ENCODE peak calls at places on chromosomes 11 and 22, in nine cellular contexts. T is fibroblast of mammary gland; W is choroid plexus epithelial cell; M is GM04504; L is NCI-H2081; U is activated CD4-positive, alpha-beta T cell treated with anti-CD3 and anti-CD28 coated beads for 48 hours; C is GM20000; F is pancreas; Z is CD8-positive, alpha-beta T cell. B is an unnamed sample.

GRCh38 chr22:38755911-38756532 is at the start of gene SUN2:
- DNase-seq in W (peak; percentile 82), L (peak; percentile 76), U (peak; percentile 95), C (peak; percentile 100), M (peak; percentile 63), Z (peak; percentile 93), T (peak; percentile 74), F (peak; percentile 92), B (no peak)

GRCh38 chr22:30566125-30566524 is 8.3 kb downstream of the GAL3ST1 start:
- DNase-seq in C (no peak), U (no peak), W (no peak), M (no peak), L (no peak), Z (no peak), F (no peak), T (no peak), B (no peak)

GRCh38 chr11:77842451-77843121 is 21.6 kb downstream of the AAMDC start:
- DNase-seq in Z (no peak), L (no peak), M (no peak), U (no peak), F (no peak), C (no peak), T (peak; percentile 8), W (peak; percentile 60), B (no peak)

GRCh38 chr11:114050258-114050927 is 9.1 kb upstream of the ZBTB16 start:
- DNase-seq in C (no peak), Z (no peak), L (peak; percentile 23), F (no peak), T (no peak), W (no peak), M (no peak), U (no peak), B (no peak)

GRCh38 chr11:11981364-11981763 is 27.1 kb downstream of the DKK3 start:
- DNase-seq in M (no peak), Z (no peak), L (no peak), C (no peak), T (no peak), U (no peak), F (no peak), W (no peak), B (no peak)

GRCh38 chr22:33919591-33920501 is at the start of gene LARGE1:
- DNase-seq in F (peak; percentile 56), U (peak; percentile 26), Z (no peak), C (peak; percentile 43), T (no peak), M (no peak), W (peak; percentile 27), L (no peak), B (no peak)

GRCh38 chr22:29393019-29393608 is 4.7 kb upstream of the AP1B1 start:
- DNase-seq in T (no peak), F (no peak), W (no peak), M (no peak), C (no peak), L (no peak), U (no peak), Z (no peak), B (no peak)

GRCh38 chr22:40425082-40425481 is 54.7 kb downstream of the SGSM3 start:
- DNase-seq in Z (no peak), F (no peak), W (no peak), C (no peak), T (no peak), L (no peak), M (no peak), U (no peak), B (no peak)

GRCh38 chr11:61542024-61542461 is 33.5 kb downstream of the LRRC10B start:
- DNase-seq in F (no peak), L (peak; percentile 20), M (no peak), W (peak; percentile 22), C (peak; percentile 23), U (no peak), T (no peak), Z (no peak), B (no peak)

GRCh38 chr22:19287076-19287724 is 4.3 kb downstream of the CLTCL1 start:
- DNase-seq in C (no peak), T (peak; percentile 54), Z (no peak), F (no peak), U (no peak), W (peak; percentile 76), L (peak; percentile 92), M (no peak), B (no peak)